ENCODE peak calls at places on chromosomes 1 and 21, in nine cellular contexts. R is mesendoderm, U is H9, C is fibroblast of lung, G is colonic mucosa, X is GM23248, V is SK-N-MC, K is NT2/D1, H is Karpas-422. P is an unnamed sample.

GRCh38 chr1:203607169-203607873 is 19.3 kb upstream of the ATP2B4 start:
- DNase-seq in R (no peak), U (no peak), C (peak), G (no peak), X (peak), V (no peak), K (no peak), H (no peak), P (peak)

GRCh38 chr1:211939876-211940468 is 95.4 kb downstream of the INTS7 start:
- DNase-seq in R (no peak), U (no peak), C (no peak), G (no peak), X (no peak), V (no peak), K (no peak), H (no peak), P (no peak)

GRCh38 chr1:158998781-158999161 is 10.9 kb upstream of the IFI16 start:
- DNase-seq in R (peak), U (no peak), C (peak), G (peak), X (peak), V (no peak), K (peak), H (peak), P (peak)

GRCh38 chr1:108141604-108142003 is 58.5 kb downstream of the SLC25A24 start:
- DNase-seq in R (no peak), U (no peak), C (peak), G (no peak), X (peak), V (no peak), K (no peak), H (no peak), P (no peak)

GRCh38 chr1:68955424-68955823 is 458.5 kb upstream of the DEPDC1 start:
- DNase-seq in R (no peak), U (no peak), C (no peak), G (no peak), X (peak), V (no peak), K (no peak), H (no peak), P (no peak)

GRCh38 chr1:168637350-168637991 is 61.1 kb downstream of the XCL1 start:
- DNase-seq in R (peak), U (no peak), C (peak), G (no peak), X (peak), V (peak), K (peak), H (peak), P (no peak)

GRCh38 chr1:227891955-227892871 is 55.5 kb downstream of the WNT9A start:
- DNase-seq in R (peak), U (peak), C (no peak), G (peak), X (no peak), V (no peak), K (no peak), H (no peak), P (no peak)

GRCh38 chr1:111334169-111334568 is 43.5 kb downstream of the CHIA start:
- DNase-seq in R (peak), U (peak), C (peak), G (no peak), X (peak), V (no peak), K (peak), H (peak), P (peak)

GRCh38 chr1:209107535-209107934 is 476.0 kb upstream of the CAMK1G start:
- DNase-seq in R (no peak), U (no peak), C (no peak), G (no peak), X (no peak), V (no peak), K (no peak), H (no peak), P (no peak)

GRCh38 chr21:33334191-33334590 is 9.4 kb downstream of the IFNAR1 start:
- DNase-seq in R (no peak), U (no peak), C (no peak), G (no peak), X (no peak), V (no peak), K (no peak), H (no peak), P (no peak)

GRCh38 chr1:116680752-116681151 is 13.2 kb upstream of the IGSF3 start:
- DNase-seq in R (no peak), U (no peak), C (no peak), G (no peak), X (no peak), V (no peak), K (no peak), H (no peak), P (no peak)

GRCh38 chr1:175000697-175001187 is 995 bp downstream of the CACYBP start:
- DNase-seq in R (no peak), U (no peak), C (no peak), G (no peak), X (peak), V (no peak), K (no peak), H (no peak), P (no peak)

GRCh38 chr1:181179980-181180964 is 91.8 kb downstream of the IER5 start:
- DNase-seq in R (peak), U (peak), C (peak), G (no peak), X (peak), V (no peak), K (peak), H (no peak), P (peak)

GRCh38 chr1:230641900-230642262 is 400 bp upstream of the COG2 start:
- DNase-seq in R (no peak), U (no peak), C (no peak), G (no peak), X (no peak), V (no peak), K (peak), H (no peak), P (no peak)

GRCh38 chr21:34061983-34062382 is 11.4 kb upstream of the MRPS6 start:
- DNase-seq in R (peak), U (no peak), C (peak), G (no peak), X (no peak), V (no peak), K (no peak), H (peak), P (peak)

GRCh38 chr1:4673494-4673893 is 19.1 kb downstream of the AJAP1 start:
- DNase-seq in R (no peak), U (no peak), C (no peak), G (no peak), X (no peak), V (no peak), K (no peak), H (no peak), P (no peak)

GRCh38 chr1:38190978-38191377 is 144.4 kb upstream of the POU3F1 start:
- DNase-seq in R (no peak), U (no peak), C (no peak), G (no peak), X (no peak), V (no peak), K (no peak), H (no peak), P (no peak)

GRCh38 chr1:26833432-26834405 is 7.2 kb downstream of the ZDHHC18 start:
- DNase-seq in R (no peak), U (no peak), C (no peak), G (peak), X (no peak), V (no peak), K (no peak), H (peak), P (peak)

GRCh38 chr1:169618367-169618766 is 11.6 kb downstream of the SELP start:
- DNase-seq in R (no peak), U (no peak), C (no peak), G (no peak), X (no peak), V (no peak), K (no peak), H (no peak), P (no peak)

GRCh38 chr1:222522105-222522915 is 25.6 kb downstream of the HHIPL2 start:
- DNase-seq in R (no peak), U (no peak), C (no peak), G (no peak), X (no peak), V (no peak), K (no peak), H (no peak), P (no peak)

GRCh38 chr1:37807220-37807554 is 403 bp upstream of the C1orf122 start:
- DNase-seq in R (no peak), U (no peak), C (no peak), G (no peak), X (peak), V (no peak), K (no peak), H (peak), P (no peak)

GRCh38 chr1:223844962-223845809 is 561 bp downstream of the TP53BP2 start:
- DNase-seq in R (peak), U (peak), C (peak), G (peak), X (peak), V (no peak), K (peak), H (no peak), P (peak)

GRCh38 chr1:243246916-243247315 is 8.2 kb downstream of the CEP170 start:
- DNase-seq in R (no peak), U (no peak), C (peak), G (no peak), X (peak), V (no peak), K (no peak), H (peak), P (no peak)

GRCh38 chr1:157274698-157275534 is 136.7 kb upstream of the ETV3 start:
- DNase-seq in R (peak), U (no peak), C (peak), G (no peak), X (peak), V (no peak), K (peak), H (no peak), P (no peak)

GRCh38 chr21:20272791-20273362 is 725.3 kb upstream of the NCAM2 start:
- DNase-seq in R (peak), U (peak), C (no peak), G (no peak), X (no peak), V (peak), K (peak), H (no peak), P (no peak)

GRCh38 chr1:239545466-239545865 is 159.1 kb downstream of the CHRM3 start:
- DNase-seq in R (no peak), U (no peak), C (no peak), G (no peak), X (no peak), V (no peak), K (no peak), H (no peak), P (no peak)

GRCh38 chr1:21340230-21340564 is 49.9 kb upstream of the ECE1 start:
- DNase-seq in R (no peak), U (no peak), C (no peak), G (peak), X (no peak), V (no peak), K (no peak), H (no peak), P (no peak)

GRCh38 chr1:178461104-178461503 is 35.7 kb downstream of the CLEC20A start:
- DNase-seq in R (peak), U (no peak), C (no peak), G (no peak), X (no peak), V (peak), K (no peak), H (no peak), P (no peak)

GRCh38 chr1:230205719-230206198 is 138.7 kb downstream of the GALNT2 start:
- DNase-seq in R (peak), U (no peak), C (no peak), G (peak), X (peak), V (no peak), K (no peak), H (no peak), P (no peak)

GRCh38 chr1:48039088-48040049 is 42.2 kb upstream of the TRABD2B start:
- DNase-seq in R (no peak), U (no peak), C (peak), G (no peak), X (no peak), V (peak), K (no peak), H (no peak), P (no peak)

GRCh38 chr1:115980998-115981993 is 5.0 kb downstream of the SLC22A15 start:
- DNase-seq in R (peak), U (peak), C (peak), G (peak), X (peak), V (no peak), K (no peak), H (peak), P (peak)

GRCh38 chr1:58914925-58915324 is 131.1 kb upstream of the JUN start:
- DNase-seq in R (no peak), U (no peak), C (no peak), G (no peak), X (no peak), V (no peak), K (no peak), H (no peak), P (no peak)

GRCh38 chr1:224786533-224787249 is 142.8 kb upstream of the DNAH14 start:
- DNase-seq in R (peak), U (no peak), C (no peak), G (no peak), X (peak), V (no peak), K (no peak), H (no peak), P (peak)

GRCh38 chr1:152182942-152183341 is 23.9 kb upstream of the RPTN start:
- DNase-seq in R (no peak), U (no peak), C (peak), G (no peak), X (peak), V (no peak), K (no peak), H (no peak), P (no peak)

GRCh38 chr1:218224101-218224500 is 61.0 kb upstream of the RRP15 start:
- DNase-seq in R (no peak), U (no peak), C (no peak), G (no peak), X (no peak), V (no peak), K (no peak), H (no peak), P (no peak)

GRCh38 chr1:157369808-157370521 is 182.3 kb downstream of the FCRL5 start:
- DNase-seq in R (peak), U (peak), C (peak), G (peak), X (peak), V (no peak), K (peak), H (peak), P (peak)

GRCh38 chr1:230641346-230641745 is 935 bp upstream of the COG2 start:
- DNase-seq in R (no peak), U (no peak), C (no peak), G (no peak), X (peak), V (no peak), K (no peak), H (no peak), P (no peak)

GRCh38 chr1:14681182-14681581 is 82.7 kb downstream of the KAZN start:
- DNase-seq in R (no peak), U (no peak), C (no peak), G (no peak), X (peak), V (no peak), K (no peak), H (no peak), P (no peak)

GRCh38 chr1:166484471-166484870 is 317.7 kb upstream of the FAM78B start:
- DNase-seq in R (no peak), U (no peak), C (no peak), G (no peak), X (no peak), V (no peak), K (no peak), H (no peak), P (no peak)
- H3K9ac ChIP-seq in R (no peak), U (no peak), C (no peak), G (no peak), X (no peak), V (no peak), K (no peak), H (no peak), P (no peak)

GRCh38 chr1:182206628-182207239 is 145.2 kb upstream of the ZNF648 start:
- DNase-seq in R (peak), U (no peak), C (peak), G (peak), X (peak), V (no peak), K (no peak), H (no peak), P (peak)

GRCh38 chr1:182211364-182211763 is 149.9 kb upstream of the ZNF648 start:
- DNase-seq in R (no peak), U (no peak), C (no peak), G (no peak), X (no peak), V (no peak), K (no peak), H (no peak), P (no peak)

GRCh38 chr1:182207300-182207699 is 145.8 kb upstream of the ZNF648 start:
- DNase-seq in R (no peak), U (no peak), C (no peak), G (no peak), X (no peak), V (no peak), K (no peak), H (no peak), P (no peak)

GRCh38 chr1:182213163-182213562 is 151.7 kb upstream of the ZNF648 start:
- DNase-seq in R (no peak), U (no peak), C (no peak), G (no peak), X (no peak), V (no peak), K (no peak), H (no peak), P (no peak)

GRCh38 chr1:182210417-182210816 is 148.9 kb upstream of the ZNF648 start:
- DNase-seq in R (no peak), U (no peak), C (no peak), G (no peak), X (no peak), V (no peak), K (no peak), H (no peak), P (no peak)
- H3K9ac ChIP-seq in R (no peak), U (no peak), C (no peak), G (no peak), X (no peak), V (no peak), K (no peak), H (no peak), P (no peak)

GRCh38 chr1:96076589-96076988 is 645.0 kb upstream of the PTBP2 start:
- DNase-seq in R (no peak), U (no peak), C (no peak), G (no peak), X (peak), V (no peak), K (no peak), H (no peak), P (no peak)

GRCh38 chr1:96072021-96072420 is 649.6 kb upstream of the PTBP2 start:
- DNase-seq in R (no peak), U (no peak), C (peak), G (no peak), X (peak), V (no peak), K (no peak), H (no peak), P (no peak)

GRCh38 chr1:96080925-96081324 is 640.7 kb upstream of the PTBP2 start:
- DNase-seq in R (peak), U (no peak), C (peak), G (no peak), X (peak), V (no peak), K (peak), H (peak), P (no peak)

GRCh38 chr1:96073100-96073499 is 648.5 kb upstream of the PTBP2 start:
- DNase-seq in R (no peak), U (no peak), C (no peak), G (no peak), X (no peak), V (no peak), K (no peak), H (no peak), P (no peak)

DNA sequence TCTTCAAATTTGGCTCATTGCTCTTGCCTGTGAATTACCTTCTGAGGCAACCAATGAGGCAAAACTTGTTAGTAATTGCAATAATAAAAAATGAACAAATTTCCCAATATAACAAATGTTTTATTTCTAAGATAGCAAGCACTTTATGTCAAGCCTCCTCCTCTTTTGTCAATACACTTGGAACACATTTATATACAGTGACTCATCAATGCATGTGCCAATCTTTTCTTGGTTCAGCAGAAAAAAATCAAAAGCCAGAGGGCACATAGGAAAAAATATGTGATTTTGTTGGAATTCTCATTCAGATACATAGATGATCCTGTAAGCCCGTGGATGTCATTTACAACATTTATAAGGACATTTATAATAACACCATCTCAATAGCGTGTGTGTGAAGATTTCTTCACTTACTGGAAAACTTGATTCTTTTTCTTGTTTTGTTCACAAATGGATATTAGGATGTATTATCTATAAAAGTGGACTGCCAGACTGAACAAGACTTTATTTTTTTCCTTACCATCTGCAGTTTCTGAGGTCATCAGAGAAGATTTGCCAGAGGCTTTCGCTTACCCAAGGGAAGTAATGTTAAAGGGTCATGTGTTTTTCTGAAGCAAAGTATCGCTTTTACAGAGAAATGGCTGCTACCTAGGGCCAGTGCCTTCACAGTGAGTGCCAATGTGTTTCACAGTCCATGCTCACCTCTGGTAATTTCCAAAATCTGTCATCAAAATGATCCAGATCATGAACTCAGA is 645.7 kb upstream of the PTBP2 start:
- DNase-seq in R (no peak), U (no peak), C (peak), G (no peak), X (no peak), V (no peak), K (no peak), H (no peak), P (no peak)
- H3K9ac ChIP-seq in R (no peak), U (no peak), C (no peak), G (no peak), X (no peak), V (no peak), K (no peak), H (no peak), P (no peak)

GRCh38 chr1:17998889-17999288 is 108.7 kb upstream of the IGSF21 start:
- DNase-seq in R (no peak), U (no peak), C (no peak), G (no peak), X (peak), V (no peak), K (no peak), H (peak), P (no peak)

GRCh38 chr1:17995480-17995879 is 112.1 kb upstream of the IGSF21 start:
- DNase-seq in R (no peak), U (no peak), C (no peak), G (peak), X (no peak), V (no peak), K (no peak), H (no peak), P (no peak)

GRCh38 chr1:18001725-18002124 is 105.9 kb upstream of the IGSF21 start:
- DNase-seq in R (no peak), U (no peak), C (no peak), G (no peak), X (no peak), V (no peak), K (no peak), H (no peak), P (no peak)

GRCh38 chr1:18004257-18004656 is 103.3 kb upstream of the IGSF21 start:
- DNase-seq in R (no peak), U (no peak), C (no peak), G (no peak), X (no peak), V (no peak), K (no peak), H (no peak), P (no peak)

DNA sequence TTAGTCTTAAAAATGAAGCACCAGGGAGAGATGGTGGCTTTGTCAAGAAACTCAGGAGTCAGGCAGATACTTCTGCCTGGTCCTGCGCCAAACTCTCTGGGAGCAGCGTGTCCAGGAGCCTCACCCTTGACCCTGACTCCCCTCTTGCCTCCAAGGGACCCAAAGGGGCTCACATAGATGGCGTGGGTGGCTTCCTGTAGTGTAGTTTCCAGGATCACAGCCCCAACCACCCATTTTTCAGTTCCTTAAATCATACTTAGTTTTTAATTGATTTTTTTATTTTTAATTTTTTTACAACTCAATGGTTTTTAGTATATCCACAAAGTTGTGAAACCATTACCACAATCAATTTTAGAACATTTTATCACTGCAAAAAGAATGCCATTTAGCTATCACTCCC is 107.7 kb upstream of the IGSF21 start:
- DNase-seq in R (no peak), U (no peak), C (no peak), G (no peak), X (no peak), V (no peak), K (no peak), H (no peak), P (no peak)
- H3K9ac ChIP-seq in R (no peak), U (no peak), C (no peak), G (no peak), X (no peak), V (no peak), K (no peak), H (no peak), P (no peak)

P was measured in DND-41.